ENCODE peak calls at places on chromosome 20, in seven cellular contexts. One of them, this sample, is unnamed.

GRCh38 chr20:20824924-20825584 is 112.6 kb upstream of the RALGAPA2 start:
- DNase-seq in endothelial cell: peak
- DNase-seq in epithelial cell of esophagus: peak
- DNase-seq in progenitor cell of endocrine pancreas: peak
- DNase-seq in GM12865: peak
- DNase-seq in uterus: peak
- DNase-seq in spleen: peak
- DNase-seq in this sample: peak

GRCh38 chr20:10551732-10552724 is 116.9 kb downstream of the SLX4IP start:
- DNase-seq in endothelial cell: no peak
- DNase-seq in epithelial cell of esophagus: no peak
- DNase-seq in progenitor cell of endocrine pancreas: no peak
- DNase-seq in GM12865: peak
- DNase-seq in uterus: no peak
- DNase-seq in spleen: no peak
- DNase-seq in this sample: no peak

GRCh38 chr20:35225319-35226125 is 968 bp upstream of the MMP24 start:
- DNase-seq in endothelial cell: peak
- DNase-seq in epithelial cell of esophagus: no peak
- DNase-seq in progenitor cell of endocrine pancreas: no peak
- DNase-seq in GM12865: no peak
- DNase-seq in uterus: no peak
- DNase-seq in spleen: no peak
- DNase-seq in this sample: no peak

GRCh38 chr20:32483351-32484220 is 101.5 kb downstream of the NOL4L start:
- DNase-seq in endothelial cell: peak
- DNase-seq in epithelial cell of esophagus: peak
- DNase-seq in progenitor cell of endocrine pancreas: peak
- DNase-seq in GM12865: no peak
- DNase-seq in uterus: no peak
- DNase-seq in spleen: peak
- DNase-seq in this sample: peak

GRCh38 chr20:2890743-2891142 is 17.5 kb downstream of the PTPRA start:
- DNase-seq in endothelial cell: no peak
- DNase-seq in epithelial cell of esophagus: peak
- DNase-seq in progenitor cell of endocrine pancreas: no peak
- DNase-seq in GM12865: no peak
- DNase-seq in uterus: no peak
- DNase-seq in spleen: no peak
- DNase-seq in this sample: peak

GRCh38 chr20:47343007-47343472 is 13.5 kb downstream of the ZMYND8 start:
- DNase-seq in endothelial cell: no peak
- DNase-seq in epithelial cell of esophagus: no peak
- DNase-seq in progenitor cell of endocrine pancreas: no peak
- DNase-seq in GM12865: no peak
- DNase-seq in uterus: no peak
- DNase-seq in spleen: peak
- DNase-seq in this sample: no peak

GRCh38 chr20:41981746-41982145 is 363.6 kb upstream of the CHD6 start:
- DNase-seq in endothelial cell: no peak
- DNase-seq in epithelial cell of esophagus: no peak
- DNase-seq in progenitor cell of endocrine pancreas: no peak
- DNase-seq in GM12865: no peak
- DNase-seq in uterus: no peak
- DNase-seq in spleen: no peak
- DNase-seq in this sample: no peak

GRCh38 chr20:58006346-58007316 is 221.8 kb downstream of the ANKRD60 start:
- DNase-seq in endothelial cell: no peak
- DNase-seq in epithelial cell of esophagus: no peak
- DNase-seq in progenitor cell of endocrine pancreas: no peak
- DNase-seq in GM12865: no peak
- DNase-seq in uterus: peak
- DNase-seq in spleen: peak
- DNase-seq in this sample: no peak

GRCh38 chr20:46688151-46689081 is 828 bp downstream of the TP53RK start:
- DNase-seq in endothelial cell: no peak
- DNase-seq in epithelial cell of esophagus: peak
- DNase-seq in progenitor cell of endocrine pancreas: no peak
- DNase-seq in GM12865: no peak
- DNase-seq in uterus: no peak
- DNase-seq in spleen: no peak
- DNase-seq in this sample: peak

GRCh38 chr20:45098096-45098773 is 2.7 kb downstream of the KCNS1 start:
- DNase-seq in endothelial cell: peak
- DNase-seq in epithelial cell of esophagus: peak
- DNase-seq in progenitor cell of endocrine pancreas: no peak
- DNase-seq in GM12865: peak
- DNase-seq in uterus: no peak
- DNase-seq in spleen: no peak
- DNase-seq in this sample: peak

GRCh38 chr20:16229813-16230212 is 343.4 kb downstream of the KIF16B start:
- DNase-seq in endothelial cell: no peak
- DNase-seq in epithelial cell of esophagus: peak
- DNase-seq in progenitor cell of endocrine pancreas: no peak
- DNase-seq in GM12865: no peak
- DNase-seq in uterus: no peak
- DNase-seq in spleen: no peak
- DNase-seq in this sample: no peak

GRCh38 chr20:56985286-56985685 is 281.2 kb downstream of the BMP7 start:
- DNase-seq in endothelial cell: no peak
- DNase-seq in epithelial cell of esophagus: peak
- DNase-seq in progenitor cell of endocrine pancreas: no peak
- DNase-seq in GM12865: no peak
- DNase-seq in uterus: no peak
- DNase-seq in spleen: no peak
- DNase-seq in this sample: peak

DNA sequence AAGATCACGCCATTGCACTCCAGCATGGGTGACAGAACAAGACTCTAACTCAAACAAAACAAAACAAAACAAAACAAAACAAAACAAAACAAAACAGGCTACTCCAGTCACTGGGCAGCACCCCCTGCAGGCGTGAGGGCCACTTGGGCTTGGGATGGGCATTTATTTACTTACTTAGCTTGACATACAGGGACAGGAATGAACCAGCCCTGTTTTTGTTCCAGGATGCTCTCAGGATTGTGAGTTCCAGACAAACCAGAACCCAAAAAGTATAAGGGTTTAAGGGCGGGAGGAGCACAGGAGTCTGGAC is 4.0 kb upstream of the PTPN1 start:
- DNase-seq in endothelial cell: no peak
- DNase-seq in epithelial cell of esophagus: no peak
- DNase-seq in progenitor cell of endocrine pancreas: no peak
- DNase-seq in GM12865: no peak
- DNase-seq in uterus: no peak
- DNase-seq in spleen: no peak
- DNase-seq in this sample: no peak
- TF ChIP-seq CTCF in endothelial cell: no peak
- TF ChIP-seq CTCF in epithelial cell of esophagus: peak
- TF ChIP-seq CTCF in progenitor cell of endocrine pancreas: peak
- TF ChIP-seq CTCF in GM12865: no peak
- TF ChIP-seq CTCF in uterus: no peak
- TF ChIP-seq CTCF in spleen: no peak
- TF ChIP-seq CTCF in this sample: no peak

DNA sequence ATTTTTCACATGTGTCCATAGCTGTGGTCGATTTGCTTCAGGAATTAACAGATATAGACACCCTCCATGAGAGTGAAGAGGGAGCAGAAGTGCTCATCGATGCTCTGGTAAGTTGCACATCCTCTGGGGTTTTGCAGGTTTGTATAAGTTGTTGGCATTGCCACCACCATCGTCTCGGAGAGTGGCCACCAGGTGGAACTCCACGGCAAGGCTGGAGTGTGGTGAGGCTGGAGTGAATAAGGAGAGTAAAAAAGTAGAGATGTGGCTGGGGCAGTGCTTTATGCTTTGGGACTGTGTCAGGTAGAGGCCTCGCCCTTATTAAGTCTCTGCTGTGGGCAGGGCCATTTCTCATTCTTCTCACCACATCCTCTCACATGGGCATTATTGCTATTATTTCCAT is 63.7 kb downstream of the CTNNBL1 start:
- DNase-seq in endothelial cell: no peak
- DNase-seq in epithelial cell of esophagus: peak
- DNase-seq in progenitor cell of endocrine pancreas: no peak
- DNase-seq in GM12865: peak
- DNase-seq in uterus: no peak
- DNase-seq in spleen: no peak
- DNase-seq in this sample: no peak
- TF ChIP-seq CTCF in endothelial cell: no peak
- TF ChIP-seq CTCF in epithelial cell of esophagus: peak
- TF ChIP-seq CTCF in progenitor cell of endocrine pancreas: no peak
- TF ChIP-seq CTCF in GM12865: no peak
- TF ChIP-seq CTCF in uterus: no peak
- TF ChIP-seq CTCF in spleen: no peak
- TF ChIP-seq CTCF in this sample: no peak

GRCh38 chr20:25985597-25985996 is 288.9 kb upstream of the ZNF337 start:
- DNase-seq in endothelial cell: no peak
- DNase-seq in epithelial cell of esophagus: no peak
- DNase-seq in progenitor cell of endocrine pancreas: no peak
- DNase-seq in GM12865: no peak
- DNase-seq in uterus: no peak
- DNase-seq in spleen: no peak
- DNase-seq in this sample: no peak

GRCh38 chr20:25984933-25985332 is 288.3 kb upstream of the ZNF337 start:
- DNase-seq in endothelial cell: no peak
- DNase-seq in epithelial cell of esophagus: peak
- DNase-seq in progenitor cell of endocrine pancreas: no peak
- DNase-seq in GM12865: no peak
- DNase-seq in uterus: peak
- DNase-seq in spleen: peak
- DNase-seq in this sample: peak

GRCh38 chr20:25989196-25989595 is 292.5 kb upstream of the ZNF337 start:
- DNase-seq in endothelial cell: no peak
- DNase-seq in epithelial cell of esophagus: no peak
- DNase-seq in progenitor cell of endocrine pancreas: no peak
- DNase-seq in GM12865: no peak
- DNase-seq in uterus: no peak
- DNase-seq in spleen: peak
- DNase-seq in this sample: no peak

GRCh38 chr20:25991051-25991755 is 294.6 kb upstream of the ZNF337 start:
- DNase-seq in endothelial cell: no peak
- DNase-seq in epithelial cell of esophagus: no peak
- DNase-seq in progenitor cell of endocrine pancreas: no peak
- DNase-seq in GM12865: no peak
- DNase-seq in uterus: no peak
- DNase-seq in spleen: peak
- DNase-seq in this sample: no peak

GRCh38 chr20:25987073-25987927 is 290.6 kb upstream of the ZNF337 start:
- DNase-seq in endothelial cell: peak
- DNase-seq in epithelial cell of esophagus: peak
- DNase-seq in progenitor cell of endocrine pancreas: peak
- DNase-seq in GM12865: peak
- DNase-seq in uterus: peak
- DNase-seq in spleen: peak
- DNase-seq in this sample: no peak
- TF ChIP-seq CTCF in endothelial cell: no peak
- TF ChIP-seq CTCF in epithelial cell of esophagus: peak
- TF ChIP-seq CTCF in progenitor cell of endocrine pancreas: no peak
- TF ChIP-seq CTCF in GM12865: peak
- TF ChIP-seq CTCF in uterus: peak
- TF ChIP-seq CTCF in spleen: peak
- TF ChIP-seq CTCF in this sample: no peak

GRCh38 chr20:62517168-62517567 is 41.4 kb upstream of the GATA5 start:
- DNase-seq in endothelial cell: no peak
- DNase-seq in epithelial cell of esophagus: no peak
- DNase-seq in progenitor cell of endocrine pancreas: no peak
- DNase-seq in GM12865: no peak
- DNase-seq in uterus: no peak
- DNase-seq in spleen: no peak
- DNase-seq in this sample: no peak

GRCh38 chr20:62515826-62516225 is 40.0 kb upstream of the GATA5 start:
- DNase-seq in endothelial cell: no peak
- DNase-seq in epithelial cell of esophagus: no peak
- DNase-seq in progenitor cell of endocrine pancreas: no peak
- DNase-seq in GM12865: no peak
- DNase-seq in uterus: no peak
- DNase-seq in spleen: no peak
- DNase-seq in this sample: no peak

GRCh38 chr20:62517901-62518610 is 42.3 kb upstream of the GATA5 start:
- DNase-seq in endothelial cell: no peak
- DNase-seq in epithelial cell of esophagus: no peak
- DNase-seq in progenitor cell of endocrine pancreas: no peak
- DNase-seq in GM12865: no peak
- DNase-seq in uterus: no peak
- DNase-seq in spleen: no peak
- DNase-seq in this sample: no peak

GRCh38 chr20:62515280-62515679 is 39.5 kb upstream of the GATA5 start:
- DNase-seq in endothelial cell: no peak
- DNase-seq in epithelial cell of esophagus: no peak
- DNase-seq in progenitor cell of endocrine pancreas: no peak
- DNase-seq in GM12865: no peak
- DNase-seq in uterus: no peak
- DNase-seq in spleen: no peak
- DNase-seq in this sample: no peak

DNA sequence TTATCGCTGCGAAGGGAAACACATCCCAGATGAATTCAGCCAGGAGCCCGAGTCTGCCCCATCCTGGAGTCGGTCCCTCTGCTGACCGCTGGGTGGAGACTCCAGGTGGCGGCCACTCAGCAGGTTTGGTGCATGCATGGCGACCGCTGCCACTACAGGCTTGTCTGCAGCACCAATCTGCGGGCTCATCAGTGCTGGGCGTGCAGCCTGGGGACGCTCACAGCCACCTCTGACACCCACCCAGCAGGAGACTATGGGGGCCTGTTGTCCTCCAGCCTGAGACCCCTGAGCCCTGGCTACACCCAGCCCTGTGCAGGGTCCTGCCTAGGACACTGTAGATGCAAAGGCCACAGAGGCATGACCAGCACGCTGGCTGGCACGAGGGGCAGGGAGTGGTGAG is 40.5 kb upstream of the GATA5 start:
- DNase-seq in endothelial cell: no peak
- DNase-seq in epithelial cell of esophagus: peak
- DNase-seq in progenitor cell of endocrine pancreas: no peak
- DNase-seq in GM12865: no peak
- DNase-seq in uterus: no peak
- DNase-seq in spleen: no peak
- DNase-seq in this sample: peak
- TF ChIP-seq CTCF in endothelial cell: no peak
- TF ChIP-seq CTCF in epithelial cell of esophagus: peak
- TF ChIP-seq CTCF in progenitor cell of endocrine pancreas: peak
- TF ChIP-seq CTCF in GM12865: no peak
- TF ChIP-seq CTCF in uterus: no peak
- TF ChIP-seq CTCF in spleen: no peak
- TF ChIP-seq CTCF in this sample: no peak